ENCODE peak calls at places on chromosomes 16 and 17, in four cellular contexts. D, P, W and S are unnamed samples.

GRCh38 chr16:83744521-83744981 is 63.2 kb upstream of the HSBP1 start:
- DNase-seq in D (no peak), P (peak), W (peak), S (peak)

GRCh38 chr16:54265558-54266213 is 20.9 kb downstream of the IRX3 start:
- DNase-seq in D (no peak), P (no peak), W (no peak), S (no peak)

GRCh38 chr16:27304102-27304501 is 9.7 kb upstream of the IL4R start:
- DNase-seq in D (no peak), P (no peak), W (no peak), S (no peak)

GRCh38 chr16:997440-998051 is 16.0 kb downstream of the SOX8 start:
- DNase-seq in D (no peak), P (peak), W (peak), S (peak)

GRCh38 chr16:70162041-70162451 is 11.5 kb upstream of the CLEC18C start:
- DNase-seq in D (no peak), P (peak), W (peak), S (peak)

GRCh38 chr17:68963958-68964357 is 8.8 kb upstream of the ABCA8 start:
- DNase-seq in D (no peak), P (no peak), W (peak), S (peak)

GRCh38 chr17:67624886-67625656 is 92.7 kb upstream of the NOL11 start:
- DNase-seq in D (no peak), P (no peak), W (no peak), S (no peak)

GRCh38 chr16:61946019-61946418 is 90.2 kb downstream of the CDH8 start:
- DNase-seq in D (no peak), P (no peak), W (no peak), S (no peak)

GRCh38 chr17:39598635-39599005 is 9.1 kb downstream of the NEUROD2 start:
- DNase-seq in D (no peak), P (no peak), W (no peak), S (no peak)

GRCh38 chr17:16383216-16383615 is 2.3 kb downstream of the UBB start:
- DNase-seq in D (no peak), P (no peak), W (no peak), S (no peak)

GRCh38 chr16:20359997-20360396 is 7.5 kb upstream of the UMOD start:
- DNase-seq in D (no peak), P (no peak), W (no peak), S (no peak)

GRCh38 chr17:58531661-58532554 is 17.5 kb upstream of the MTMR4 start:
- DNase-seq in D (no peak), P (no peak), W (peak), S (peak)

GRCh38 chr17:15655162-15655561 is 28.9 kb downstream of the TRIM16 start:
- DNase-seq in D (no peak), P (peak), W (no peak), S (no peak)

GRCh38 chr17:1029196-1029911 is 32.4 kb downstream of the TIMM22 start:
- DNase-seq in D (peak), P (no peak), W (peak), S (peak)

GRCh38 chr17:1029912-1030656 is 33.2 kb downstream of the TIMM22 start:
- DNase-seq in D (no peak), P (no peak), W (no peak), S (no peak)

GRCh38 chr17:1032391-1032790 is 35.5 kb downstream of the TIMM22 start:
- DNase-seq in D (no peak), P (no peak), W (no peak), S (no peak)

GRCh38 chr17:1031711-1032110 is 34.8 kb downstream of the TIMM22 start:
- DNase-seq in D (no peak), P (no peak), W (no peak), S (peak)

GRCh38 chr17:1030684-1031557 is 34.0 kb downstream of the TIMM22 start:
- DNase-seq in D (no peak), P (no peak), W (no peak), S (no peak)
- H3K4me3 ChIP-seq in D (no peak), P (no peak), W (no peak), S (no peak)

GRCh38 chr17:48541036-48541573 is 3.8 kb downstream of the HOXB2 start:
- DNase-seq in D (no peak), P (no peak), W (peak), S (no peak)
- TF ChIP-seq CTCF in D (no peak), P (no peak), W (no peak), S (no peak)

GRCh38 chr17:8847891-8848290 is 19.6 kb downstream of the PIK3R6 start:
- DNase-seq in D (no peak), P (no peak), W (no peak), S (no peak)

GRCh38 chr17:8844229-8845218 is 22.9 kb downstream of the PIK3R6 start:
- DNase-seq in D (no peak), P (no peak), W (no peak), S (no peak)

GRCh38 chr17:8846768-8847211 is 20.7 kb downstream of the PIK3R6 start:
- DNase-seq in D (no peak), P (no peak), W (peak), S (peak)

GRCh38 chr17:8851600-8851999 is 15.9 kb downstream of the PIK3R6 start:
- DNase-seq in D (no peak), P (no peak), W (no peak), S (no peak)

GRCh38 chr17:8849311-8850041 is 18.0 kb downstream of the PIK3R6 start:
- DNase-seq in D (no peak), P (no peak), W (no peak), S (no peak)
- H3K4me3 ChIP-seq in D (no peak), P (no peak), W (no peak), S (no peak)

GRCh38 chr17:31541559-31541958 is 150.1 kb downstream of the RAB11FIP4 start:
- DNase-seq in D (no peak), P (no peak), W (no peak), S (no peak)
- TF ChIP-seq CTCF in D (peak), P (no peak), W (peak), S (no peak)

GRCh38 chr17:61410555-61411089 is 11.0 kb downstream of the TBX2 start:
- DNase-seq in D (no peak), P (no peak), W (peak), S (peak)

GRCh38 chr17:61409301-61410099 is 9.9 kb downstream of the TBX2 start:
- DNase-seq in D (no peak), P (no peak), W (peak), S (peak)

GRCh38 chr17:61411114-61411943 is 11.7 kb downstream of the TBX2 start:
- DNase-seq in D (no peak), P (peak), W (peak), S (peak)

GRCh38 chr17:61408151-61409041 is 8.8 kb downstream of the TBX2 start:
- DNase-seq in D (no peak), P (no peak), W (peak), S (no peak)

GRCh38 chr17:61410100-61410551 is 10.5 kb downstream of the TBX2 start:
- DNase-seq in D (no peak), P (no peak), W (no peak), S (no peak)
- H3K4me3 ChIP-seq in D (no peak), P (no peak), W (peak), S (peak)

GRCh38 chr17:29115906-29116651 is 64.1 kb downstream of the MYO18A start:
- DNase-seq in D (no peak), P (peak), W (peak), S (peak)
- TF ChIP-seq CTCF in D (peak), P (peak), W (peak), S (peak)

GRCh38 chr16:86953631-86954465 is 363.3 kb downstream of the C16orf95 start:
- DNase-seq in D (no peak), P (no peak), W (no peak), S (peak)

GRCh38 chr16:86951041-86951822 is 366.0 kb downstream of the C16orf95 start:
- DNase-seq in D (no peak), P (no peak), W (no peak), S (no peak)

GRCh38 chr16:86949630-86950029 is 367.6 kb downstream of the C16orf95 start:
- DNase-seq in D (no peak), P (no peak), W (no peak), S (no peak)

GRCh38 chr16:86952769-86953168 is 364.4 kb downstream of the C16orf95 start:
- DNase-seq in D (no peak), P (no peak), W (peak), S (no peak)

DNA sequence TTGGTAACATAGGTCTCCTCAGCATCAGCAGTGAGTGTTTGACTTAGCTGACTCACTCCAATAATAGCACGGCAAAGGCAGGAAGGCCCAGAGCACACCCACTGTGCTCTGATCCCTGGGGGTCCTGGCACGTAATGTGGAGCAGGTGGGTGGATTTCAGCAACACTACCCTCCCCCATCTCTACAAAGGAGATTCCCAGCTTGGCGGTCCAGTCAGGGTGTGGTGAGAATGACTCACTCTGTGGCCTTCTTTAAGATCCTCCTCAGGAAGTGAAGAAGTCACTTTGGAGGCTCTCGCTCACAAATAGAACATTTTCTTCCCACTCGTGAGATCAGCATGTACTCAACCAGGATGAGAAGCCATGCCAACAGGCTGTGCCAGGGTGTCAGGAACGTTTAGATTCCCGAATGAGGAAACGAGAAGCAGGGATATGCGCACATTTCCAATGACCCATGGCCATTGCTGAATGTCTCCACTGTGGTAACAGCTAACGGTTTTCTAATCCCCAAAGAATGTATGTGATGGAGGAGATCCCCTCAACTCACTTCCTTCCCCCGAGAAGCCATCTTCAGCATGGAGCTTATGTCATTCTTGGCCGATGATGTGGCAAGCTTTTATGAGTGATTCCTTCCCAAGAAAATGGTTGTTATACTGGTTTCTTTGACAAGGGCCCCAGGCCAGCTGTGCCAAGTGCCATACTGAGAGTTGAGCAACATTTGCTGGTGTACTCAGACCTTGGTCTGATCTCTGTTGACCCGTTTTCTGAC is 365.2 kb downstream of the C16orf95 start:
- DNase-seq in D (peak), P (no peak), W (peak), S (peak)
- H3K4me3 ChIP-seq in D (no peak), P (no peak), W (no peak), S (no peak)

GRCh38 chr17:28879886-28880571 is 17.5 kb downstream of the FLOT2 start:
- DNase-seq in D (no peak), P (no peak), W (no peak), S (no peak)

GRCh38 chr17:28881533-28882056 is 15.9 kb downstream of the FLOT2 start:
- DNase-seq in D (no peak), P (no peak), W (no peak), S (no peak)

GRCh38 chr17:28878158-28878910 is 19.2 kb downstream of the FLOT2 start:
- DNase-seq in D (no peak), P (no peak), W (no peak), S (no peak)

GRCh38 chr17:28880572-28880945 is 17.0 kb downstream of the FLOT2 start:
- DNase-seq in D (no peak), P (no peak), W (no peak), S (no peak)

DNA sequence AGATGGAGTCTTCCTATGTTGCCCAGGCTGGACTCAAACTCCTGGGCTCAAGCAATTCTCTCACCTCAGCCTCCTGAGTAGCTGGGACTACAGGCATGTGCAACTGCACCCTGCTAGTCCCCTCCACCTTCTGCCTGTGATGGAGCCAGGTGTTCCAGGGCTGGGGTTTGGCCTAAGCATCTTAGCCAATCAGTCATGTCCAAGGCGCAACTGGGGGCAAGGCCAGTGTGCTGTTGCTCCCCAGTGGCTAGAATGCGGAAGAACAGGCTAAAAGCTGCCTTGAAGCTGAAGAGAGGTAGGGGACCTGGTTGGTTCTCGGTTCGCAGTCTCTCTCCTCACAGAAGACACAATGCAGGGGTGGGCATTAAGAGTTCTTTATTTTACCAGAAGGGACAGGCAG is 18.6 kb downstream of the FLOT2 start:
- DNase-seq in D (no peak), P (peak), W (peak), S (peak)
- TF ChIP-seq CTCF in D (peak), P (peak), W (peak), S (peak)

DNA sequence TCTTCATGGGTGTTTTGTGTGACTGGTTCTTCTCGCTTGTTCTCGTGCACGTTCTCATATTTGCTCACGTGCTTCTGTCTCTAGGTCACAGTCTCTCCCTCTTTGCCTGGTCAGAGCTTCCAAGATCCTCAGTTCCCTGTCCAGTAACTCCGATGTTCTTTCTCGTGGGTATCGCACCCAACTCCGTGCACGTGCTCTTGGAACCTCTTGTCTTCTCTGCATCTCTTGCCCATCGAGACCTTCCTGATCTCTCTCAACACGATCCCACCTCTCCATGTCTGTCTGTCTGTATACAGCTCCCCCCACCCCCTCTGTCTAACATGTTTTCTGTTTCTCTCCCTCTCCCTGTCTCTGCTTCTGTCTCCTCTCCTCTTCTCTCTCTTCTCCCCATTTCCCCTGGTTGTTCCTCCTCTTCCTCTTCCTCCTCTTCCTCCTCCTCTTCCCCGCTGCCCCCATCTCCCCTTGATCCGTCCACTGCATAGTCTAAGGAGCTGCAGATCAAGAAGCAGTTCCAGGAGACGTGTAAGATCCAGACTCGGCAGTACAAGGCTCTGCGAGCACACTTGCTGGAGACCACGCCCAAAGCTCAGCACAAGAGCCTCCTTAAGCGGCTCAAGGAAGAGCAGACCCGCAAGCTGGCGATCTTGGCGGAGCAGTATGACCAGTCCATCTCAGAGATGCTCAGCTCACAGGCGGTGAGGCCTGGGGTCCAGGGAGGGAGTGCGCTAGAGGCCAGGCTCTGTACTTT is 6.1 kb downstream of the HIRIP3 start:
- DNase-seq in D (no peak), P (no peak), W (no peak), S (no peak)
- H3K4me3 ChIP-seq in D (no peak), P (no peak), W (no peak), S (no peak)

GRCh38 chr17:81863123-81863675 is 2.9 kb upstream of the P4HB start:
- DNase-seq in D (no peak), P (no peak), W (no peak), S (no peak)

GRCh38 chr17:81865733-81866439 is 5.3 kb downstream of the ARHGDIA start:
- DNase-seq in D (no peak), P (no peak), W (no peak), S (peak)

GRCh38 chr17:81866440-81867122 is 4.6 kb downstream of the ARHGDIA start:
- DNase-seq in D (no peak), P (no peak), W (no peak), S (peak)

GRCh38 chr17:81865358-81865732 is 5.0 kb upstream of the P4HB start:
- DNase-seq in D (no peak), P (no peak), W (no peak), S (no peak)

GRCh38 chr17:81863833-81864768 is 3.8 kb upstream of the P4HB start:
- DNase-seq in D (no peak), P (no peak), W (no peak), S (no peak)
- TF ChIP-seq CTCF in D (no peak), P (no peak), W (no peak), S (no peak)